ENCODE peak calls at places on chromosomes 7 and 10, in four cellular contexts. B is fibroblast of the aortic adventitia, T is Calu3, C is AG04450. Z is an unnamed sample.

GRCh38 chr10:3805791-3806381 is 20.9 kb upstream of the KLF6 start:
- DNase-seq in B (peak; percentile 92), T (peak; percentile 57), C (no peak), Z (peak; percentile 73)

GRCh38 chr7:2107386-2108085 is 125.2 kb downstream of the MAD1L1 start:
- DNase-seq in B (no peak), T (no peak), C (no peak), Z (no peak)

GRCh38 chr7:3367271-3367670 is 66.2 kb downstream of the SDK1 start:
- DNase-seq in B (no peak), T (no peak), C (no peak), Z (no peak)

GRCh38 chr10:132393695-132394181 is 3.3 kb upstream of the PWWP2B start:
- DNase-seq in B (no peak), T (no peak), C (no peak), Z (no peak)

GRCh38 chr7:157699357-157700013 is 362.7 kb downstream of the DNAJB6 start:
- DNase-seq in B (no peak), T (no peak), C (no peak), Z (no peak)

GRCh38 chr7:150378853-150379589 is at the start of gene ZNF775:
- DNase-seq in B (peak; percentile 89), T (peak; percentile 97), C (peak; percentile 79), Z (peak; percentile 94)

GRCh38 chr7:28607179-28607578 is 194.9 kb downstream of the CREB5 start:
- DNase-seq in B (no peak), T (no peak), C (no peak), Z (no peak)

GRCh38 chr7:142689439-142690168 is 59.7 kb upstream of the PRSS1 start:
- DNase-seq in B (peak; percentile 4), T (no peak), C (no peak), Z (no peak)

GRCh38 chr7:91265693-91266066 is 1.4 kb downstream of the FZD1 start:
- DNase-seq in B (peak; percentile 32), T (no peak), C (no peak), Z (peak; percentile 42)

GRCh38 chr10:21572578-21572977 is 38.5 kb downstream of the MLLT10 start:
- DNase-seq in B (peak; percentile 72), T (no peak), C (no peak), Z (no peak)

GRCh38 chr7:43785425-43785824 is 26.9 kb downstream of the BLVRA start:
- DNase-seq in B (peak; percentile 97), T (no peak), C (peak; percentile 60), Z (peak; percentile 86)

GRCh38 chr10:90418869-90419652 is 438.8 kb downstream of the HTR7 start:
- DNase-seq in B (peak; percentile 79), T (peak; percentile 23), C (peak; percentile 82), Z (peak; percentile 95)

GRCh38 chr10:103493911-103494877 is 689 bp downstream of the NEURL1 start:
- DNase-seq in B (no peak), T (no peak), C (no peak), Z (no peak)

GRCh38 chr7:26413007-26413691 is 121.5 kb downstream of the SNX10 start:
- DNase-seq in B (no peak), T (no peak), C (no peak), Z (no peak)

GRCh38 chr7:114539575-114539974 is 125.0 kb downstream of the FOXP2 start:
- DNase-seq in B (peak; percentile 65), T (peak; percentile 46), C (no peak), Z (peak; percentile 32)

GRCh38 chr10:74766501-74766900 is 59.9 kb upstream of the KAT6B start:
- DNase-seq in B (no peak), T (peak; percentile 41), C (no peak), Z (no peak)

GRCh38 chr10:125442856-125443540 is 240.0 kb downstream of the TEX36 start:
- DNase-seq in B (no peak), T (no peak), C (peak; percentile 8), Z (peak; percentile 9)

GRCh38 chr7:99762680-99763327 is 21.2 kb downstream of the CYP3A4 start:
- DNase-seq in B (peak; percentile 81), T (peak; percentile 7), C (peak; percentile 7), Z (peak; percentile 87)

GRCh38 chr7:28362812-28363211 is 49.5 kb upstream of the CREB5 start:
- DNase-seq in B (no peak), T (no peak), C (no peak), Z (no peak)

GRCh38 chr7:155322530-155322929 is 24.9 kb downstream of the INSIG1 start:
- DNase-seq in B (no peak), T (no peak), C (no peak), Z (no peak)

GRCh38 chr10:58712136-58712535 is 199.5 kb downstream of the BICC1 start:
- DNase-seq in B (no peak), T (no peak), C (no peak), Z (no peak)

GRCh38 chr10:58718596-58718995 is 205.9 kb downstream of the BICC1 start:
- DNase-seq in B (no peak), T (no peak), C (no peak), Z (no peak)

GRCh38 chr10:58715056-58715455 is 202.4 kb downstream of the BICC1 start:
- DNase-seq in B (peak; percentile 89), T (no peak), C (no peak), Z (no peak)

GRCh38 chr10:58712982-58713381 is 200.3 kb downstream of the BICC1 start:
- DNase-seq in B (peak; percentile 53), T (no peak), C (no peak), Z (no peak)

DNA sequence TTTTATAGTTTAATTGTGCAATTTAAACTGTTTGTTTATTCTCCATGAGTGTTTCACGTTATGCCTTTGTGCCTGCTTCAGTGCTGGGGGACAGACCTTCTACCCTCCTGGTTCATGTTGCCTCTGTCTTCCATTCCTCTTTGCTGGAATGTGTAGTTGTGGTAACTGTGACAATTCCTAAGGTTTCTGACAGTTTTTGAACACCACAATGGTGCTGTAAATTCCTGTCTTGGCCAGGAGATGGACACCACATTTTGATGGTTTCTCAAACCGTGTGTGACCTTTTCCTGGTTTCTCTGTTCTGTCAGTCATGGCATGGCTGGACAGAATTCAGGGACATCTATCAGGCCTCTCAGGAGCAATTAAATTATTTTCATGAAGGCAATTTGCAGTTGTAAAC is 201.8 kb downstream of the BICC1 start:
- DNase-seq in B (no peak), T (no peak), C (no peak), Z (no peak)
- TF ChIP-seq CTCF in B (peak; percentile 28), T (no peak), C (no peak), Z (no peak)

DNA sequence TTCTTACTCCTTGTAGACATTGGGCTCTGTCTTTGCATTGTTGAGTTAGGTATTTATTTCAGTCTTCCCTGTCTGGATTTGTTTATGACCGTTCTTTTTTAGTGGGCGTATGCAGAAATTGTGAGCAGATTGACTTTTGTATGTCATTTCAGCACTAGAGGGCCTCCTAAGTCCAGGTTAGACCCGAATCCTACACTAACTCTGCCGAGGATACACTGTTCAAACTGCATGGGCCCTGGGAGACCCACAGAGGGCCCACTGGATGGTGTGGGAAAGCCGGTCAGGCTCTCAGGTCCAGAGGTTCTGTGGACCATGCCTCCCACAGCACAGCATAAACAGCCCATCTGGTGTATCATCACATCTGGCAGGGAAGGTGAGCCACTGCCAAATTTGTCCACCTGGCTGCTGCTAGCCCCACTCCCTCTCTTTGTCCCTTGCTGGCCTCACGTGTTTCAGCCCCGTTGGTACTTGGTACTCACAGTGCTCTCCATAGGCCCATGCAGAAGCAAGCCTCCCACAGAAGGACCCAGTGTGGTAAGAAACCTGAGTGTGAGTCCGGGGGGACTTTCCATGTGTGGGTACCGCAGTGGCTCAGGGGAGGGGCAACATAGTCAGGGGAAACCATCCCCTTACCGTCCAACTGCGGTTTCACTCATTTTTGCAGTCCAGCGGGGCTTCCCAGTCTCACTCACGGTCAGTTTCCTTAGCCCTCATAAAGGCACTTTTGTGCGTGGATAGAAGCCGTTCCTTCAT is 112.8 kb downstream of the APBB1IP start:
- DNase-seq in B (no peak), T (peak; percentile 15), C (no peak), Z (peak; percentile 22)
- TF ChIP-seq CTCF in B (no peak), T (no peak), C (no peak), Z (peak; percentile 10)

GRCh38 chr10:119596537-119597404 is at the start of gene TIAL1:
- DNase-seq in B (peak; percentile 100), T (peak; percentile 91), C (peak; percentile 99), Z (peak; percentile 100)

GRCh38 chr10:119598397-119598796 is 1.6 kb upstream of the TIAL1 start:
- DNase-seq in B (no peak), T (no peak), C (no peak), Z (no peak)

GRCh38 chr10:119597405-119598186 is 832 bp upstream of the TIAL1 start:
- DNase-seq in B (no peak), T (no peak), C (no peak), Z (no peak)

DNA sequence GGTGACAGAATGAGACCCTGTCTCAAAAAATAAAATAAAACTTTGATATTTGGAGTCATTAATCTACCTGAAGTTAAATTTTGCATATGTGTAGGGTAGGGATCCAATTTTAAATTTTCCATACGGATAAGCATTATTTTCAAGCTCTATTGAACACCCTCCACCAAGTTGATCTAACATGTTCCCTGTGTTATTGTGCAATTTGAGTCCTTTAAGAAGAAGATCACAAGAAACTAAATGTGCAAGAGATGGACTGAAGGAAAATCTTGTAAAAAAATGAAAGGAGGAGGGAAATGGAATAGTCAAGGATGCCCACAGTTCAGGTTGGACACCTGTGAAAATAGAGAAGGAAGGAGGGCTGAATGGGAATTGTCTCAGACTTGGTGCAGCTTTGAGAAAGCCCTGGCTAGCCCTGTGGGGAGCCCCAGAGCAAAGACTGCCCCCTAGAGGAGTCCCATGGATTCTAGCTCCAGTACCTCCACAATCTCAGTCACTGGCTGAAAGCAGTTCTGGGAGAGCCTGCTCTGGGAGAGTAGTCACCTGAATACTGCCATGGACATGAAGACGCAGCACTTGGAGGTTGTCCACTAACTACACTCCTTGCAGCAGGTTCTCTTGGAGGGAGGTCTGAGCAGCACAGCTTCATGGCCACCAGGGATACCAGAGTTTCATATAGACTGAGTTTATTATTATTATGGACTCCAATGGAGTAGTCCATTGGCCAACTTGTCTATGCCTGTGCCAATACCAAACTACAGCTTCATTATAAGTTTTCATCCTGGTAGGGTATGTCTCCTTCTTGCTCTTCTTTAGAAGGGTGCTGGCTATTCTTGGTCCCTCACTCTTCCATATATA is 5.7 kb upstream of the TIAL1 start:
- DNase-seq in B (peak; percentile 37), T (peak; percentile 22), C (no peak), Z (peak; percentile 56)
- TF ChIP-seq CTCF in B (peak; percentile 65), T (peak; percentile 21), C (peak; percentile 63), Z (peak; percentile 49)

GRCh38 chr7:85010306-85010705 is 176.6 kb downstream of the SEMA3D start:
- DNase-seq in B (no peak), T (no peak), C (no peak), Z (no peak)

GRCh38 chr7:85018498-85018897 is 168.4 kb downstream of the SEMA3D start:
- DNase-seq in B (no peak), T (no peak), C (no peak), Z (no peak)

GRCh38 chr7:85019778-85020177 is 167.1 kb downstream of the SEMA3D start:
- DNase-seq in B (no peak), T (no peak), C (no peak), Z (no peak)

GRCh38 chr7:85019176-85019575 is 167.7 kb downstream of the SEMA3D start:
- DNase-seq in B (no peak), T (no peak), C (no peak), Z (no peak)

DNA sequence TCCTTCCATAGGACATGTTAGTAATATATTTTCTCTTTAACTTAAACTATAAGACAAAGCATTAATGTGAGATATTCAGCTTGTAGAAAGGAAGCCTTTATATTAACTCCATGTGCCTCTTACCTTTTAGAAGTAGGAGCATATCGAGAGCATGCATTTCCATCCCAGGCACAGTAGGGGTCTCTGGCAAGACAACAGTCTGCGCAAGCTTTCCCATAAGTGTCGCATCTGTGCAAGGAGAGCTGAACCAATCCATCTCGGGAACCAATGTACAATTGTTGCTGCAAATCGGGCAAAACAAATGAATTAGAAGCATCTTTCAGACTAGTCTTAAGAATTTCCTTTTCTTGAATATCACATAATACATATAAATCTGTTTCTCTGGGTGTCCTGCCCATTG is 171.9 kb downstream of the SEMA3D start:
- DNase-seq in B (no peak), T (no peak), C (no peak), Z (no peak)
- TF ChIP-seq CTCF in B (no peak), T (no peak), C (peak; percentile 16), Z (no peak)